ENCODE peak calls at places on chromosomes 11 and 22, in ten cellular contexts. S is tibial nerve; Z is transverse colon; M is kidney; V is esophagus squamous epithelium; D is aorta; W is body of pancreas; T is A549; H is CD4-positive, CD25-positive, alpha-beta regulatory T cell; N is IMR-90. P is an unnamed sample.

GRCh38 chr11:119480375-119481020 is 57.5 kb upstream of the THY1 start:
- DNase-seq in S (no peak), Z (no peak), M (peak; percentile 1), V (no peak), D (no peak), W (no peak), T (no peak), H (no peak), N (no peak), P (no peak)

GRCh38 chr22:17847360-17848078 is 73.2 kb upstream of the BID start:
- DNase-seq in S (no peak), Z (no peak), M (no peak), V (no peak), D (no peak), W (no peak), T (no peak), H (no peak), N (no peak), P (no peak)

GRCh38 chr11:71144736-71145135 is 107.6 kb downstream of the SHANK2 start:
- DNase-seq in S (no peak), Z (no peak), M (no peak), V (no peak), D (no peak), W (no peak), T (no peak), H (no peak), N (no peak), P (no peak)

GRCh38 chr22:46021577-46021976 is 44.6 kb upstream of the WNT7B start:
- DNase-seq in S (no peak), Z (peak; percentile 0), M (peak; percentile 45), V (no peak), D (no peak), W (peak; percentile 3), T (no peak), H (no peak), N (no peak), P (no peak)

GRCh38 chr11:45617886-45618601 is 47.4 kb downstream of the CHST1 start:
- DNase-seq in S (no peak), Z (no peak), M (no peak), V (no peak), D (no peak), W (no peak), T (no peak), H (no peak), N (no peak), P (no peak)

GRCh38 chr11:35605691-35606090 is 12.6 kb upstream of the FJX1 start:
- DNase-seq in S (no peak), Z (no peak), M (peak; percentile 75), V (no peak), D (peak; percentile 50), W (peak; percentile 19), T (no peak), H (no peak), N (peak; percentile 59), P (no peak)

GRCh38 chr22:36383110-36383581 is 4.6 kb downstream of the MYH9 start:
- DNase-seq in S (no peak), Z (peak; percentile 83), M (no peak), V (no peak), D (no peak), W (peak; percentile 52), T (no peak), H (peak; percentile 49), N (peak; percentile 94), P (no peak)

GRCh38 chr11:69642549-69642912 is 1.6 kb downstream of the CCND1 start:
- DNase-seq in S (no peak), Z (peak; percentile 59), M (peak; percentile 80), V (no peak), D (no peak), W (peak; percentile 43), T (no peak), H (peak; percentile 13), N (no peak), P (peak; percentile 82)

GRCh38 chr11:86116386-86116726 is 47.5 kb upstream of the PICALM start:
- DNase-seq in S (no peak), Z (no peak), M (no peak), V (no peak), D (no peak), W (no peak), T (peak; percentile 52), H (peak; percentile 23), N (peak; percentile 98), P (no peak)
- H3K27ac ChIP-seq in S (no peak overlapping the region), Z (peak overlapping the region; percentile 32), M (peak overlapping the region; percentile 9), V (no peak overlapping the region), D (no peak overlapping the region), W (peak overlapping the region; percentile 13), T (peak overlapping the region; percentile 58), H (peak overlapping the region; percentile 68), N (peak overlapping the region; percentile 59), P (peak overlapping the region; percentile 7)

DNA sequence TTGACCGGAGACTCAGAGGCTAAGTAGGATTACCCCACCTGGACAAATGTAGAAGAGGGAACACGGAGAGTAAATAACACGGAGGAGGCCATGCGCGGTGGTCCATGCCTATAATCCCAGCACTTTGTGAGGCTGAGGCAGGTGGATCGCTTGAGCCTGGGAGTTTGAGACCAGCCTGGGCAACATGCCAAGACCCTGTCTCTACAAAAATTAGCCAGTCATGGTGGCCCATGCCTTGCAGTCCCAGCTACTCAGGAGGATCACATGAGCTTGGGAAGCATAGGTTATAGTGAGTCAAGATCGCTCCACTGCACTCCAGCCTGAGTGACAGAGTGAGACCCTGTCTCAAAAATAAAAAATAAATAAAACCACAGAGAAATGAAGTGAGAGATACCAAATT is 53.9 kb downstream of the AMOTL1 start:
- DNase-seq in S (no peak), Z (no peak), M (no peak), V (no peak), D (no peak), W (no peak), T (no peak), H (no peak), N (no peak), P (no peak)
- H3K4me1 ChIP-seq in S (no peaks in the 10 kb centered on the region), Z (no peaks in the 10 kb centered on the region), M (no peaks in the 10 kb centered on the region), V (peaks cover 50% of the 10 kb centered on the region), D (no peaks in the 10 kb centered on the region), W (no peaks in the 10 kb centered on the region), T (no peaks in the 10 kb centered on the region), H (no peaks in the 10 kb centered on the region), N (peaks cover 2% of the 10 kb centered on the region), P (peaks cover 3% of the 10 kb centered on the region)

GRCh38 chr11:124761301-124762021 is 629 bp downstream of the ESAM start:
- DNase-seq in S (no peak), Z (no peak), M (no peak), V (no peak), D (no peak), W (no peak), T (no peak), H (no peak), N (no peak), P (no peak)
- H3K27ac ChIP-seq in S (peak overlapping the region; percentile 79), Z (peak overlapping the region; percentile 87), M (peak overlapping the region; percentile 90), V (peak overlapping the region; percentile 87), D (peak overlapping the region; percentile 32), W (peak overlapping the region; percentile 63), T (peak overlapping the region; percentile 75), H (no peak overlapping the region), N (no peak overlapping the region), P (peak overlapping the region; percentile 86)

GRCh38 chr11:64851831-64852337 is 7.4 kb upstream of the CDC42BPG start:
- DNase-seq in S (no peak), Z (peak; percentile 62), M (peak; percentile 73), V (no peak), D (no peak), W (no peak), T (no peak), H (peak; percentile 19), N (no peak), P (no peak)

GRCh38 chr11:64854157-64854533 is 9.7 kb upstream of the CDC42BPG start:
- DNase-seq in S (no peak), Z (no peak), M (no peak), V (no peak), D (no peak), W (no peak), T (no peak), H (no peak), N (no peak), P (peak; percentile 74)

GRCh38 chr11:64853709-64854108 is 9.3 kb upstream of the CDC42BPG start:
- DNase-seq in S (no peak), Z (no peak), M (no peak), V (no peak), D (no peak), W (no peak), T (no peak), H (no peak), N (no peak), P (no peak)

GRCh38 chr11:64854534-64855502 is 10.4 kb upstream of the CDC42BPG start:
- DNase-seq in S (peak; percentile 52), Z (peak; percentile 85), M (peak; percentile 96), V (no peak), D (peak; percentile 94), W (peak; percentile 67), T (peak; percentile 97), H (peak; percentile 61), N (peak; percentile 91), P (peak; percentile 95)

DNA sequence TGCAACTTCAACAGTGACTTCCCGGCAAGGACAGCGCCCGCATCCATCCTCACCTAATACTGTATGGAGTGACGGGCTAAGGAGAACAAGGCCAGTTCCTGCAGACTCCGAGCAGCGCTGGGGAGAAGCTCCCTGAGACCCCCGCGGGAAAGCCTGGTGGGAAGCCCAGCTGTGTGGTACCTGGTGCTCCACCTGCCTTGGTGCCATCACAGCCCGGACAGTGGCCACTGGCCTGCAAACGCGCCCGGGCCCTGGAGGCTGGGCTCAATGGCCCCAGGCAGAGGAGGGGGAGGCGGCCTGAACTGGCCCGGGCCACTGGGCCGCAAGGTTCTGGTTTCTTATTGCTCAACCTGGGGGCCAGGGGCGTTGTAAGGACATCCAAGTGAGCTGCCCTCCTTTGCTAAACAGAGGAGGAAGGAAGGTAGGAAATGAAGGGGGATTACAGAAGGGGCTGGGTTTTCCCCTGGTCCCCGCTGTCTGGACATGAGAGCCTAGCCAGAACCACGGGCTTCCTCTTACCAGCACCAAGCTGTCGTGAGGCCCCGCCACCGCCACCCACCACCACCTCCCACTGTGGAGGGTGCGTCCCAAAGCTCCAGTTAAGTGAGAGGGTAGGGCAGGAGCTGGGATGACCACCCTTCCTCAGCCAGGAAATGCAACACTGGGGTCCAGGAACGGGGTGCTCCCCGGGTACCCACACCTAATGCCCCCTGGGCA is 8.5 kb upstream of the CDC42BPG start:
- DNase-seq in S (no peak), Z (no peak), M (peak; percentile 66), V (no peak), D (no peak), W (no peak), T (no peak), H (no peak), N (no peak), P (peak; percentile 86)
- H3K4me1 ChIP-seq in S (no peaks in the 10 kb centered on the region), Z (peaks cover 59% of the 10 kb centered on the region), M (peaks cover 33% of the 10 kb centered on the region), V (peaks cover 100% of the 10 kb centered on the region), D (no peaks in the 10 kb centered on the region), W (peaks cover 47% of the 10 kb centered on the region), T (peaks cover 96% of the 10 kb centered on the region), H (peaks cover 99% of the 10 kb centered on the region), N (peaks cover 36% of the 10 kb centered on the region), P (peaks cover 46% of the 10 kb centered on the region)

P was measured in left lung.